ENCODE peak calls at places on chromosomes 7 and 10, in five cellular contexts. M, J, R, U and K are unnamed samples.

GRCh38 chr10:132939957-132940790 is 2.2 kb downstream of the CFAP46 start:
- DNase-seq in M (peak; percentile 30), U (peak; percentile 60), R (peak; percentile 18), J (peak; percentile 61), K (no peak)

GRCh38 chr7:2314209-2314955 is at the start of gene SNX8:
- DNase-seq in U (peak; percentile 91), M (peak; percentile 90), R (peak; percentile 79), J (peak; percentile 92), K (no peak)

GRCh38 chr10:44467900-44468299 is 83.0 kb upstream of the CXCL12 start:
- DNase-seq in R (no peak), J (no peak), M (no peak), U (no peak), K (no peak)

GRCh38 chr7:30062587-30062986 is 34.4 kb downstream of the PLEKHA8 start:
- DNase-seq in M (no peak), J (no peak), R (peak; percentile 22), U (no peak), K (no peak)

GRCh38 chr7:98420966-98421612 is 20.2 kb upstream of the BAIAP2L1 start:
- DNase-seq in U (no peak), R (peak; percentile 70), J (peak; percentile 68), M (no peak), K (no peak)

GRCh38 chr7:91940572-91941341 is at the start of gene AKAP9:
- DNase-seq in M (peak; percentile 79), U (peak; percentile 94), J (peak; percentile 91), R (peak; percentile 72), K (peak; percentile 89)

GRCh38 chr7:44990520-44991023 is 9.4 kb upstream of the CCM2 start:
- DNase-seq in R (peak; percentile 84), J (no peak), U (no peak), M (no peak), K (no peak)

GRCh38 chr10:31083765-31084184 is 52.1 kb upstream of the ZNF438 start:
- DNase-seq in R (peak; percentile 67), M (no peak), J (peak; percentile 23), U (peak; percentile 39), K (no peak)

GRCh38 chr10:63414481-63415260 is 51.1 kb downstream of the JMJD1C start:
- DNase-seq in M (no peak), J (no peak), U (no peak), R (peak; percentile 75), K (no peak)

GRCh38 chr10:48627984-48628609 is 23.2 kb upstream of the ARHGAP22 start:
- DNase-seq in J (no peak), R (no peak), U (no peak), M (no peak), K (no peak)

GRCh38 chr10:64458341-64458740 is 937.1 kb downstream of the REEP3 start:
- DNase-seq in J (no peak), M (no peak), U (no peak), R (no peak), K (no peak)

GRCh38 chr7:31948041-31948440 is 122.2 kb downstream of the PDE1C start:
- DNase-seq in M (no peak), R (peak; percentile 82), J (peak; percentile 22), U (no peak), K (no peak)

GRCh38 chr10:129935861-129936140 is 28.3 kb downstream of the EBF3 start:
- DNase-seq in R (no peak), U (no peak), M (no peak), J (no peak), K (no peak)

GRCh38 chr7:19060870-19061269 is 56.6 kb downstream of the TWIST1 start:
- DNase-seq in R (peak; percentile 63), J (no peak), M (no peak), U (no peak), K (no peak)

GRCh38 chr10:125024496-125025234 is 82.7 kb downstream of the ZRANB1 start:
- DNase-seq in J (no peak), U (no peak), M (no peak), R (no peak), K (no peak)

GRCh38 chr7:139738101-139738489 is 39.7 kb downstream of the HIPK2 start:
- DNase-seq in J (no peak), R (no peak), U (no peak), M (peak; percentile 61), K (peak; percentile 25)

GRCh38 chr7:128867842-128868623 is 5.4 kb downstream of the ATP6V1F start:
- DNase-seq in R (peak; percentile 92), J (no peak), U (no peak), M (no peak), K (no peak)

GRCh38 chr7:21754963-21755362 is 190.7 kb downstream of the CDCA7L start:
- DNase-seq in J (no peak), M (no peak), R (no peak), U (no peak), K (no peak)

GRCh38 chr7:29296421-29296820 is 101.8 kb downstream of the CHN2 start:
- DNase-seq in R (no peak), J (no peak), U (no peak), M (no peak), K (no peak)

GRCh38 chr7:150949564-150949963 is 28.6 kb downstream of the KCNH2 start:
- DNase-seq in U (no peak), J (no peak), M (no peak), R (no peak), K (no peak)

GRCh38 chr7:32145911-32146310 is 75.7 kb upstream of the PDE1C start:
- DNase-seq in M (no peak), J (no peak), R (no peak), U (no peak), K (no peak)

GRCh38 chr10:26391701-26392695 is 46.1 kb upstream of the APBB1IP start:
- DNase-seq in M (no peak), R (no peak), J (peak; percentile 54), U (no peak), K (no peak)

GRCh38 chr7:35761882-35762720 is 38.8 kb upstream of the SEPTIN7 start:
- DNase-seq in M (no peak), J (no peak), R (peak; percentile 49), U (no peak), K (no peak)

GRCh38 chr10:80204193-80204714 is 1.1 kb downstream of the ANXA11 start:
- DNase-seq in U (no peak), J (no peak), M (no peak), R (peak; percentile 60), K (no peak)

GRCh38 chr7:83850037-83850619 is 201.2 kb upstream of the SEMA3E start:
- DNase-seq in R (no peak), J (no peak), U (no peak), M (peak; percentile 5), K (no peak)

GRCh38 chr7:112763996-112764395 is 26.2 kb downstream of the TMEM168 start:
- DNase-seq in U (no peak), J (no peak), R (no peak), M (no peak), K (no peak)